ENCODE peak calls at places on chromosomes 1 and 21, in five cellular contexts. E, X, V, L and H are unnamed samples.

GRCh38 chr1:175783126-175783722 is 39.8 kb upstream of the TNR start:
- DNase-seq in E (no peak), X (no peak), V (no peak), L (no peak), H (no peak)

GRCh38 chr1:11284784-11285183 is 11.8 kb downstream of the UBIAD1 start:
- DNase-seq in E (no peak), X (no peak), V (no peak), L (no peak), H (no peak)

GRCh38 chr1:27993241-27993640 is 33.5 kb downstream of the XKR8 start:
- DNase-seq in E (no peak), X (no peak), V (no peak), L (no peak), H (no peak)

GRCh38 chr1:21647431-21648373 is 21.5 kb downstream of the RAP1GAP start:
- DNase-seq in E (peak), X (no peak), V (peak), L (no peak), H (no peak)

GRCh38 chr1:62682531-62682930 is 5.7 kb downstream of the DOCK7 start:
- DNase-seq in E (no peak), X (no peak), V (no peak), L (no peak), H (no peak)

GRCh38 chr1:56482486-56482885 is 96.9 kb downstream of the PLPP3 start:
- DNase-seq in E (no peak), X (no peak), V (no peak), L (no peak), H (no peak)

GRCh38 chr1:63693956-63694607 is 79.7 kb upstream of the ROR1 start:
- DNase-seq in E (no peak), X (no peak), V (no peak), L (no peak), H (no peak)

GRCh38 chr1:99180343-99180808 is 83.9 kb upstream of the PLPPR4 start:
- DNase-seq in E (peak), X (peak), V (peak), L (peak), H (peak)

GRCh38 chr1:198686069-198686728 is 47.4 kb downstream of the PTPRC start:
- DNase-seq in E (no peak), X (no peak), V (no peak), L (peak), H (no peak)

GRCh38 chr1:16204634-16205332 is 7.7 kb downstream of the ARHGEF19 start:
- DNase-seq in E (peak), X (no peak), V (no peak), L (no peak), H (no peak)

GRCh38 chr1:113616201-113616600 is 143.1 kb downstream of the PHTF1 start:
- DNase-seq in E (no peak), X (no peak), V (no peak), L (no peak), H (no peak)

GRCh38 chr1:41454406-41454805 is 30.1 kb downstream of the EDN2 start:
- DNase-seq in E (no peak), X (no peak), V (no peak), L (peak), H (peak)

GRCh38 chr1:228332797-228333738 is 73.6 kb downstream of the TRIM11 start:
- DNase-seq in E (no peak), X (no peak), V (no peak), L (no peak), H (no peak)

GRCh38 chr1:232509570-232509969 is 120.4 kb downstream of the SIPA1L2 start:
- DNase-seq in E (no peak), X (no peak), V (no peak), L (no peak), H (no peak)

GRCh38 chr1:201610806-201611205 is 71.9 kb downstream of the NAV1 start:
- DNase-seq in E (no peak), X (no peak), V (no peak), L (no peak), H (no peak)

GRCh38 chr1:226550671-226551041 is 2.1 kb downstream of the STUM start:
- DNase-seq in E (no peak), X (no peak), V (no peak), L (no peak), H (no peak)

GRCh38 chr1:9373614-9374013 is 80.9 kb downstream of the SPSB1 start:
- DNase-seq in E (no peak), X (no peak), V (no peak), L (no peak), H (no peak)

GRCh38 chr21:15872236-15872635 is 142.5 kb downstream of the USP25 start:
- DNase-seq in E (no peak), X (no peak), V (no peak), L (no peak), H (no peak)

GRCh38 chr1:119737040-119737682 is 25.4 kb downstream of the PHGDH start:
- DNase-seq in E (peak), X (no peak), V (no peak), L (no peak), H (peak)